ENCODE peak calls at places on chromosomes 2 and 18, in five cellular contexts. A is D341Med, U is A549, X is NCI-H1092 treated with DMSO at 0.1 percent for 48 hours, M is Karpas-422. R is an unnamed sample.

GRCh38 chr18:44732604-44733003 is 51.9 kb downstream of the SETBP1 start:
- DNase-seq in A (no peak), U (no peak), X (peak; percentile 38), M (no peak), R (peak; percentile 22)

GRCh38 chr2:218290316-218291261 is 1.7 kb downstream of the TMBIM1 start:
- DNase-seq in A (no peak), U (no peak), X (no peak), M (peak; percentile 93), R (no peak)

GRCh38 chr2:112150851-112151250 is 12.7 kb downstream of the FBLN7 start:
- DNase-seq in A (no peak), U (no peak), X (no peak), M (no peak), R (no peak)

GRCh38 chr18:3151379-3152264 is 68.1 kb downstream of the MYOM1 start:
- DNase-seq in A (peak; percentile 62), U (peak; percentile 30), X (peak; percentile 8), M (peak; percentile 77), R (peak; percentile 15)

GRCh38 chr18:5296706-5297320 is 1.3 kb upstream of the ZBTB14 start:
- DNase-seq in A (peak; percentile 87), U (peak; percentile 90), X (peak; percentile 72), M (peak; percentile 65), R (peak; percentile 90)

GRCh38 chr2:240983361-240983995 is 14.9 kb upstream of the SNED1 start:
- DNase-seq in A (peak; percentile 85), U (peak; percentile 75), X (peak; percentile 38), M (peak; percentile 64), R (no peak)

GRCh38 chr2:240593026-240593702 is 6.6 kb downstream of the CAPN10 start:
- DNase-seq in A (no peak), U (no peak), X (peak; percentile 30), M (no peak), R (no peak)

GRCh38 chr2:32559136-32559535 is 68.7 kb upstream of the TTC27 start:
- DNase-seq in A (no peak), U (no peak), X (no peak), M (no peak), R (no peak)

GRCh38 chr18:10142496-10143160 is 228.8 kb downstream of the VAPA start:
- DNase-seq in A (no peak), U (peak; percentile 35), X (no peak), M (no peak), R (no peak)

GRCh38 chr2:157438907-157439791 is 4.7 kb downstream of the CYTIP start:
- DNase-seq in A (peak; percentile 15), U (no peak), X (peak; percentile 2), M (peak; percentile 78), R (no peak)

GRCh38 chr2:26847663-26848335 is at the start of gene DPYSL5:
- DNase-seq in A (peak; percentile 94), U (peak; percentile 60), X (peak; percentile 88), M (no peak), R (peak; percentile 85)

GRCh38 chr2:43714164-43714563 is 37.9 kb upstream of the C1GALT1C1L start:
- DNase-seq in A (no peak), U (no peak), X (no peak), M (no peak), R (no peak)

GRCh38 chr2:231464576-231465540 is 574 bp upstream of the NCL start:
- DNase-seq in A (peak; percentile 57), U (no peak), X (peak; percentile 93), M (peak; percentile 98), R (peak; percentile 91)

GRCh38 chr2:75027886-75028285 is 69.4 kb downstream of the POLE4 start:
- DNase-seq in A (no peak), U (no peak), X (no peak), M (no peak), R (no peak)

GRCh38 chr18:59899298-59900221 is at the start of gene PMAIP1:
- DNase-seq in A (peak; percentile 98), U (peak; percentile 91), X (peak; percentile 93), M (peak; percentile 94), R (peak; percentile 89)

GRCh38 chr18:12630136-12630535 is 27.8 kb downstream of the SPIRE1 start:
- DNase-seq in A (no peak), U (no peak), X (no peak), M (no peak), R (no peak)

GRCh38 chr18:51196116-51196810 is 1.2 kb downstream of the MEX3C start:
- DNase-seq in A (peak; percentile 34), U (no peak), X (peak; percentile 61), M (peak; percentile 67), R (no peak)

GRCh38 chr2:205675861-205676516 is 6.3 kb upstream of the NRP2 start:
- DNase-seq in A (peak; percentile 44), U (peak; percentile 74), X (peak; percentile 69), M (peak; percentile 76), R (no peak)

GRCh38 chr2:217070043-217070430 is 210.2 kb upstream of the TNP1 start:
- DNase-seq in A (no peak), U (no peak), X (no peak), M (no peak), R (no peak)

GRCh38 chr2:80930777-80931176 is 626.2 kb upstream of the LRRTM1 start:
- DNase-seq in A (no peak), U (no peak), X (no peak), M (no peak), R (no peak)

GRCh38 chr2:28354920-28355520 is 37.6 kb upstream of the FOSL2 start:
- DNase-seq in A (no peak), U (no peak), X (no peak), M (no peak), R (peak; percentile 23)

GRCh38 chr18:670456-670996 is 13.1 kb downstream of the TYMS start:
- DNase-seq in A (no peak), U (no peak), X (no peak), M (no peak), R (no peak)

GRCh38 chr2:221314786-221315185 is 257.3 kb downstream of the EPHA4 start:
- DNase-seq in A (no peak), U (no peak), X (no peak), M (no peak), R (no peak)

R was measured in DMS79.